ENCODE peak calls at places on chromosomes 7 and 10, in eight cellular contexts. E, Z, R, Q, U, F, N and T are unnamed samples.

GRCh38 chr7:21504021-21504420 is 38.8 kb upstream of the DNAH11 start:
- DNase-seq in N (no peak), F (no peak), U (no peak), Z (no peak), R (no peak), Q (peak), E (peak), T (peak)

GRCh38 chr7:135736586-135737305 is 8.8 kb upstream of the SLC13A4 start:
- DNase-seq in E (no peak), N (no peak), F (no peak), U (no peak), R (no peak), Z (no peak), Q (no peak), T (no peak)

GRCh38 chr10:24920907-24921881 is 31.2 kb downstream of the PRTFDC1 start:
- DNase-seq in R (peak), F (no peak), Z (peak), Q (peak), U (no peak), N (peak), E (peak), T (peak)

GRCh38 chr10:111598433-111599059 is 521.7 kb downstream of the ADRA2A start:
- DNase-seq in Q (peak), Z (peak), E (peak), U (peak), R (peak), N (peak), F (peak), T (peak)

GRCh38 chr10:46514899-46515298 is 41.6 kb downstream of the GPRIN2 start:
- DNase-seq in Z (no peak), E (no peak), Q (no peak), F (no peak), R (no peak), U (no peak), N (no peak), T (no peak)

GRCh38 chr7:73528204-73528603 is 6.1 kb upstream of the BAZ1B start:
- DNase-seq in R (no peak), Q (no peak), E (no peak), F (no peak), U (no peak), Z (no peak), N (no peak), T (no peak)

GRCh38 chr10:43035785-43036184 is 41.1 kb upstream of the RET start:
- DNase-seq in N (no peak), Z (no peak), E (no peak), U (no peak), Q (no peak), F (no peak), R (no peak), T (no peak)

GRCh38 chr10:46094931-46095755 is 49.1 kb upstream of the MSMB start:
- DNase-seq in F (peak), N (no peak), Q (peak), U (no peak), E (no peak), R (no peak), Z (no peak), T (no peak)

GRCh38 chr7:108875139-108875538 is 305.5 kb downstream of the DNAJB9 start:
- DNase-seq in E (peak), F (no peak), R (no peak), Z (peak), Q (peak), U (no peak), N (no peak), T (peak)

GRCh38 chr10:37535459-37536246 is 321.8 kb downstream of the ZNF248 start:
- DNase-seq in Z (no peak), U (no peak), Q (peak), N (no peak), F (peak), R (no peak), E (no peak), T (peak)

GRCh38 chr10:112919721-112920120 is 30.3 kb upstream of the TCF7L2 start:
- DNase-seq in U (peak), Z (peak), R (peak), N (no peak), E (no peak), Q (peak), F (no peak), T (peak)

GRCh38 chr7:116713918-116714317 is 41.9 kb downstream of the MET start:
- DNase-seq in Q (peak), E (no peak), Z (peak), U (no peak), R (peak), N (no peak), F (no peak), T (peak)

GRCh38 chr10:49115015-49115795 is at the start of gene VSTM4:
- DNase-seq in R (peak), E (peak), U (no peak), N (no peak), F (peak), Z (peak), Q (no peak), T (no peak)

GRCh38 chr7:33727415-33727814 is 177.9 kb upstream of the BMPER start:
- DNase-seq in Q (no peak), U (no peak), E (no peak), N (no peak), Z (no peak), R (no peak), F (no peak), T (no peak)

GRCh38 chr10:33596411-33596810 is 261.9 kb upstream of the NRP1 start:
- DNase-seq in Q (no peak), Z (no peak), F (no peak), E (no peak), N (no peak), R (no peak), U (no peak), T (no peak)

GRCh38 chr7:127895814-127896280 is 135.4 kb downstream of the LRRC4 start:
- DNase-seq in E (no peak), U (no peak), Q (peak), Z (no peak), F (no peak), N (no peak), R (peak), T (no peak)

GRCh38 chr10:24645784-24646183 is 77.9 kb downstream of the ARHGAP21 start:
- DNase-seq in U (no peak), E (no peak), N (no peak), F (no peak), R (no peak), Z (peak), Q (no peak), T (peak)

GRCh38 chr7:132154695-132155471 is 421.4 kb downstream of the PLXNA4 start:
- DNase-seq in Q (no peak), N (no peak), E (peak), F (no peak), R (no peak), Z (no peak), U (no peak), T (no peak)

GRCh38 chr7:157613575-157614322 is 276.9 kb downstream of the DNAJB6 start:
- DNase-seq in R (no peak), Z (no peak), N (no peak), E (peak), F (no peak), Q (no peak), U (no peak), T (peak)
- H3K4me3 ChIP-seq in R (peak), Z (no peak), N (no peak), E (no peak), F (no peak), Q (no peak), U (no peak), T (peak)

GRCh38 chr7:95407751-95408150 is 11.6 kb upstream of the PON3 start:
- DNase-seq in Z (no peak), E (peak), N (no peak), R (no peak), U (no peak), Q (no peak), F (peak), T (no peak)

GRCh38 chr7:95398155-95398940 is 2.2 kb upstream of the PON3 start:
- DNase-seq in F (no peak), E (no peak), R (no peak), Z (no peak), Q (no peak), N (no peak), U (no peak), T (no peak)

GRCh38 chr7:95405208-95405607 is 9.0 kb upstream of the PON3 start:
- DNase-seq in E (no peak), R (no peak), Q (no peak), N (no peak), Z (no peak), U (no peak), F (no peak), T (no peak)

GRCh38 chr7:95405800-95406199 is 9.6 kb upstream of the PON3 start:
- DNase-seq in R (no peak), Q (no peak), N (no peak), U (no peak), Z (no peak), F (no peak), E (no peak), T (no peak)

GRCh38 chr7:95404316-95404715 is 8.1 kb upstream of the PON3 start:
- DNase-seq in U (no peak), F (peak), Z (peak), Q (no peak), N (no peak), E (no peak), R (no peak), T (no peak)
- TF ChIP-seq EZH2 in U (no peak), F (no peak), Z (no peak), Q (no peak), N (no peak), E (no peak), R (no peak), T (no peak)

GRCh38 chr10:17835688-17836087 is 26.5 kb downstream of the MRC1 start:
- DNase-seq in R (peak), E (peak), U (peak), Q (peak), F (peak), N (no peak), Z (peak), T (peak)

GRCh38 chr10:17833656-17834055 is 24.5 kb downstream of the MRC1 start:
- DNase-seq in Z (no peak), Q (no peak), N (no peak), F (no peak), R (no peak), E (no peak), U (peak), T (no peak)

GRCh38 chr10:17838080-17838634 is 29.0 kb downstream of the MRC1 start:
- DNase-seq in E (no peak), Z (no peak), U (no peak), N (no peak), F (no peak), Q (no peak), R (no peak), T (no peak)

GRCh38 chr10:17841055-17841454 is 31.9 kb downstream of the MRC1 start:
- DNase-seq in U (no peak), Q (peak), Z (no peak), F (no peak), N (no peak), R (no peak), E (no peak), T (peak)

DNA sequence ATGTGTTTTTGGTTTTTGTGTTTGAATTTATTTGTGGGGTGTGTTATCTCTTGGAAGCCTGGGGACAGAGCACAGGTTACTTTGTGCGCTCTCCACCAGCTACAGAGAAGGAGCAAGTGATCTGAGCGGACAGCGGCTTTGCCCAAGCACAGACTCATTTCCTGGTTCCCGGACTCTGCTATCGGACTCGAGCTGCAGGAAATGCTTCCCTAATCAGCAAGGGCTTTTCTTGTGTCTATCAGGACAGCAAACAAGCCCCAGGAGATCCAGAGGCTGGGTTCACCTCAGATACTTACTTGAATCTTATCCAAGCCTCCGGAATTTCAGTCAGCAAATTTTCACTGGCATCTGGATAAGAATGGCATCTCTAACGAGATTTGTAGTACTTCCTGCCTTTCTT is 27.8 kb downstream of the MRC1 start:
- DNase-seq in Q (no peak), F (peak), E (peak), U (no peak), Z (peak), R (peak), N (no peak), T (peak)
- H3K4me3 ChIP-seq in Q (no peak), F (no peak), E (no peak), U (no peak), Z (peak), R (peak), N (no peak), T (peak)

DNA sequence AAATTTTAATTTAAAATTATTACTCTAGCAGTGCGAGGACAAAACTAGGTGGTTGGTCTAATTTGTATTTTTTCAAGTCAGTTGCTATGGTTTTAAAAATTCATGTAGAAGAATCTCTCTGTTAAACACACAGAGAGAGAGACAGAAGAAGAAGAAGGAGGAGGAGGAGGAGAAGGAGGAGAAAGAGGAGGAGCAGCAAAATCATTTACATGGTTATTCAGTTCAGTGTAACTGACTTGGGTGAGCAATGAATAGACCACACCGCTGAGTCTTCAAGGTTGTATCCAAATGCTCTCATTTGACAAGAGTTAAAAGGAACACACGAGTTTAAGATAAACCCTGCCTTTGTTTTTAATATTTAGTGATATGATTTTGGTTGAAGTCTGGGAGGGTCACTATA is 131.1 kb downstream of the PDE1C start:
- DNase-seq in Z (no peak), U (peak), Q (no peak), E (no peak), R (no peak), N (no peak), F (no peak), T (peak)
- TF ChIP-seq EZH2 in Z (no peak), U (no peak), Q (no peak), E (no peak), R (no peak), N (no peak), F (no peak), T (no peak)

GRCh38 chr7:126690848-126691751 is 561.6 kb downstream of the GRM8 start:
- DNase-seq in F (peak), R (no peak), N (no peak), U (no peak), Z (no peak), E (no peak), Q (no peak), T (no peak)
- H3K4me3 ChIP-seq in F (no peak), R (no peak), N (no peak), U (no peak), Z (no peak), E (no peak), Q (no peak), T (no peak)

GRCh38 chr7:152924826-152925411 is 165.4 kb downstream of the ACTR3B start:
- DNase-seq in F (peak), N (no peak), R (no peak), Z (no peak), U (no peak), E (peak), Q (no peak), T (no peak)

GRCh38 chr7:152924238-152924637 is 164.7 kb downstream of the ACTR3B start:
- DNase-seq in Q (no peak), N (no peak), U (no peak), E (peak), F (no peak), R (no peak), Z (no peak), T (no peak)

GRCh38 chr7:152922318-152923081 is 162.9 kb downstream of the ACTR3B start:
- DNase-seq in Z (no peak), N (no peak), U (no peak), R (no peak), E (no peak), F (no peak), Q (no peak), T (no peak)

GRCh38 chr7:152923711-152924110 is 164.2 kb downstream of the ACTR3B start:
- DNase-seq in F (no peak), U (no peak), E (no peak), N (no peak), R (no peak), Z (no peak), Q (no peak), T (no peak)

DNA sequence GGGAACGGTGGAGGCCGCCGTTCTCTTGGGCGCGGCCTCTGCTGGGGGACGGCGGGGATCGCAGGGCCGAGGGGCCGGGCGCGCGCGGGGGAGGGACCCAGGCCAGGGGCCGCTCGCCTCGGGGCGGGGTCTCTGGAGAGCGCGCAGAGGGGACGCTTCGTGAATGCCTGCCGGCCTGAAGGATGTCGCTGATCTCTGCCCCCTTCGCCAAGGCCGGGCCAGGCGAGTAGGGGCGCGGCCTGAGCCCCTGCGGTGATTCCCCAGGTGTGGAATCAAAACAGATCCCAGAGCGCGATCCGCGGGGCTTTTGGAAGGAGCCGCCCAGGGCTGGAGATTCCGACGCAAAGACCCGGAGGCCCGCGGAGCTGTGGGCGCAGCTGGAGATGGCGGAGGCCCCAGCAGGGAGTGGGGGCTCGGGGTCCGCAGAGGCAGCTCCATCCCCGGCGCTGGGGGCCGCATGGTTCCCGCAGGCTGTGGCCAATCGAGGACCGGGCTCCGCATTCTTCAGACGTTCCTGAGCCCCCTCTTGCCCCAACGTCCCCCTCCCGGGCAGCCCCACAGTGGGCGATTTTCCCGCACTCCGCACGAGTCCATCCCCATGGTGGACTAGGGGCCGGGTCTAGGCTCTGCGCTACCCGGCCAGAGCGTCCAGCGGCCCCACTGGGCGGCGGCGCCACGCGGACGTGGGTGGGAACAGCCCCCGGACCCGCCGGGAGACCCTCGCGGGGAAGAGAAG is 166.0 kb downstream of the ACTR3B start:
- DNase-seq in F (peak), R (no peak), Q (no peak), N (no peak), Z (no peak), E (peak), U (no peak), T (no peak)
- TF ChIP-seq EZH2 in F (peak), R (peak), Q (no peak), N (no peak), Z (no peak), E (no peak), U (peak), T (no peak)

GRCh38 chr10:109517748-109518147 is 405.6 kb downstream of the XPNPEP1 start:
- DNase-seq in E (no peak), N (no peak), F (no peak), Z (no peak), Q (no peak), R (no peak), U (no peak), T (no peak)
- H3K4me3 ChIP-seq in E (no peak), N (no peak), F (no peak), Z (no peak), Q (no peak), R (no peak), U (no peak), T (no peak)

DNA sequence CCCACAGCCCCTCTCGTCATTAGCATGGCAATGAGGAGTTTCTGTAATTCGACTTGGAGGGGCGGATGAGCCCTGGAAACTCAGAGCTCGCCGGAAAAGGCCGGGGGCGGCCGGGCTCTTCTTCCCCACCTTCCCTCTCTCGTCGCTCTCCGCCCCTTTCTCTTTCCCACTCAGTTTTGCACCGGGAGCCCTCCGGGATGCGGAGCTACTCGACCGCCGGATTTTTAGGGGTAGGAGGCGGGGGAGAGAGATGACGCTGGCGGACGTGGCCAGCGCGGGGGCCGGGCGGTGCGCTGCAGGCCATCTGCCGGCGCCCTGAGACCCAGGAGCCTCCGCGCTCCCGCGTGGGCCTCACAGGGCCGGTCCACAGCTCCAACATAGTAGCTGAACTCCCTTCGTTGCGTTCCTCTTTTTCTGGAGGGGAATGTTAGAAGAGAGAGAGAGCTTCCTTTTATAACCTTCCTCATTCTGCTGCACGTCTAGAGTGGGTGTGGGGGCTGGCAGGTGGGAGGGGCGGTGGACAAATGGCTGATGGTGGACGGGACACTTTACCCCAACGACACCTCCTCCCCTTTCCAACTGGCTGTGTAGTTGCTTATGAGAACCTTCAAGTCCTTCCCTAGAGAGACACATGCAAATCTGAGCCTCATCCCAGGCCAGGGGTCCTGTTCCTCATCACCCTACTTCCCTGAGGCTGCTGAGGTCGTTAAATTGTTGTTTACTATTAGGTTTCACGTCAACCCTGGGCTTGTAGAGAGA is 1.1 kb upstream of the HOXA1 start:
- DNase-seq in N (no peak), R (peak), Z (peak), U (no peak), Q (peak), E (peak), F (peak), T (peak)
- TF ChIP-seq EZH2 in N (no peak), R (peak), Z (no peak), U (no peak), Q (no peak), E (peak), F (peak), T (no peak)